ENCODE peak calls at places on chromosomes 1 and 21, in seven cellular contexts. L is lung; Y is left ventricle myocardium inferior; U is CD4-positive, alpha-beta T cell; V is cardiac muscle cell; Z is stomach; K is CD8-positive, alpha-beta T cell. E is an unnamed sample.

GRCh38 chr1:184160236-184160635 is 108.7 kb downstream of the TSEN15 start:
- DNase-seq in L (no peak), Y (no peak), U (no peak), V (no peak), Z (no peak), K (no peak), E (peak)

GRCh38 chr1:46396429-46397398 is 2.6 kb downstream of the FAAH start:
- DNase-seq in L (no peak), Y (no peak), U (no peak), V (no peak), Z (no peak), K (no peak), E (no peak)

GRCh38 chr1:220983877-220984635 is 104.8 kb downstream of the HLX start:
- DNase-seq in L (no peak), Y (no peak), U (no peak), V (no peak), Z (no peak), K (no peak), E (no peak)

GRCh38 chr1:14129009-14129408 is 429.0 kb downstream of the PRDM2 start:
- DNase-seq in L (no peak), Y (no peak), U (no peak), V (no peak), Z (no peak), K (no peak), E (no peak)

GRCh38 chr1:39625462-39626273 is 13.8 kb downstream of the HEYL start:
- DNase-seq in L (peak), Y (peak), U (no peak), V (peak), Z (peak), K (no peak), E (peak)

GRCh38 chr21:45169001-45169400 is 94.6 kb downstream of the ADARB1 start:
- DNase-seq in L (no peak), Y (no peak), U (no peak), V (no peak), Z (no peak), K (no peak), E (no peak)

GRCh38 chr21:45034556-45035476 is 39.6 kb upstream of the ADARB1 start:
- DNase-seq in L (no peak), Y (no peak), U (no peak), V (no peak), Z (no peak), K (no peak), E (no peak)

GRCh38 chr21:15023782-15024181 is 41.0 kb downstream of the NRIP1 start:
- DNase-seq in L (no peak), Y (no peak), U (no peak), V (no peak), Z (no peak), K (no peak), E (no peak)

GRCh38 chr1:112058815-112059450 is 69.5 kb upstream of the KCND3 start:
- DNase-seq in L (no peak), Y (no peak), U (no peak), V (peak), Z (no peak), K (no peak), E (no peak)

GRCh38 chr1:107454786-107455185 is 313.9 kb downstream of the NTNG1 start:
- DNase-seq in L (no peak), Y (no peak), U (no peak), V (no peak), Z (no peak), K (no peak), E (no peak)

GRCh38 chr1:109789771-109790170 is 26.0 kb upstream of the EPS8L3 start:
- DNase-seq in L (no peak), Y (no peak), U (no peak), V (no peak), Z (peak), K (no peak), E (no peak)

GRCh38 chr1:96808186-96808585 is 86.6 kb downstream of the PTBP2 start:
- DNase-seq in L (no peak), Y (no peak), U (no peak), V (peak), Z (no peak), K (no peak), E (peak)

GRCh38 chr1:38064232-38064903 is 17.8 kb upstream of the POU3F1 start:
- DNase-seq in L (no peak), Y (no peak), U (no peak), V (no peak), Z (no peak), K (no peak), E (peak)

GRCh38 chr21:43703068-43703880 is 15.7 kb upstream of the PDXK start:
- DNase-seq in L (no peak), Y (peak), U (peak), V (peak), Z (peak), K (peak), E (peak)

GRCh38 chr21:32727478-32727727 is 410 bp downstream of the SYNJ1 start:
- DNase-seq in L (no peak), Y (no peak), U (no peak), V (no peak), Z (peak), K (no peak), E (no peak)

GRCh38 chr1:79117376-79117775 is 110.8 kb upstream of the ADGRL4 start:
- DNase-seq in L (no peak), Y (no peak), U (no peak), V (no peak), Z (no peak), K (no peak), E (peak)

GRCh38 chr1:25826571-25826970 is 6.8 kb downstream of the MTFR1L start:
- DNase-seq in L (no peak), Y (no peak), U (no peak), V (no peak), Z (no peak), K (no peak), E (no peak)

GRCh38 chr21:39384674-39385298 is 35.9 kb upstream of the HMGN1 start:
- DNase-seq in L (no peak), Y (no peak), U (no peak), V (no peak), Z (no peak), K (no peak), E (peak)

GRCh38 chr1:226674892-226675719 is 64.0 kb downstream of the ITPKB start:
- DNase-seq in L (peak), Y (peak), U (peak), V (no peak), Z (peak), K (peak), E (no peak)

GRCh38 chr1:116762781-116763115 is 8.5 kb downstream of the CD2 start:
- DNase-seq in L (peak), Y (no peak), U (no peak), V (no peak), Z (no peak), K (no peak), E (no peak)

GRCh38 chr1:90726716-90727480 is 9.8 kb upstream of the BARHL2 start:
- DNase-seq in L (no peak), Y (no peak), U (no peak), V (no peak), Z (no peak), K (no peak), E (no peak)

GRCh38 chr1:206803221-206803730 is 31.0 kb upstream of the IL10 start:
- DNase-seq in L (no peak), Y (no peak), U (peak), V (no peak), Z (peak), K (peak), E (no peak)

GRCh38 chr1:27127419-27127818 is 27.5 kb downstream of the SLC9A1 start:
- DNase-seq in L (no peak), Y (no peak), U (no peak), V (no peak), Z (no peak), K (no peak), E (no peak)
- TF ChIP-seq CTCF in L (no peak), Y (peak), U (no peak), V (no peak), Z (no peak), K (no peak), E (no peak)

DNA sequence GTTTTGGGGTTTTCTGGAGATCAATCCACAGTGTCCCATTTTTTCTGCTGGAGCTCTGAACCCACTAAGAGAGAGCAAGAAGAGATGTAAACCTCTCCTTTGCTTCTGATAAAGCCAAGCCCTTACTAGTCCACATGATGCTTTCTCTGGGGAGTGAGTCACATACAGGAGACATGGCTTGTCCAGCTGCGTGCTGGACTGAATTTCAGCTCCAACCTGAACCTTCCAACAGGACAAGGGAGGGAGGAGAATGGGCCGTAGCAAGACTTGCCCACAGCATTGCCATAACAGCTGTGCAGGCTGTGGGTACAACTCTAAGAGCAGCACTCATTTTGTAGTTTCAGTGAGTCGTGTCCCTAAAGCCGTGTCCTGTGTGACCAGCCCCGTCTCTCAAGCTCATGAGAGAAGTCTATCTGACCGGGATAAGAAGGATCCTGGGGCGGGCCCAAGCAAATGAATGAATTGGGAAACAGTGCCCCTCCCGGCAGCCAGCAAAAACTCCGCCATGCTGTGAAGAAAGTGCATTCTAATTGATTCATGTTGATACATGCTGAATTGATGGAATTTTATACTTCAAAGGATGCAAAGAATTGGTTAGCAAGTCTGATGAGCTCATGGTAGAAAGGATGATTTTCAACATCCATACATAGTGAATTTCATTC is 195.2 kb downstream of the GABPA start:
- DNase-seq in L (no peak), Y (no peak), U (no peak), V (no peak), Z (no peak), K (no peak), E (peak)
- TF ChIP-seq CTCF in L (no peak), Y (no peak), U (no peak), V (peak), Z (no peak), K (no peak), E (no peak)

GRCh38 chr1:22039594-22040347 is 12.7 kb upstream of the CDC42 start:
- DNase-seq in L (peak), Y (peak), U (peak), V (peak), Z (peak), K (peak), E (peak)
- TF ChIP-seq CTCF in L (no peak), Y (no peak), U (no peak), V (no peak), Z (no peak), K (no peak), E (no peak)

GRCh38 chr1:1940123-1940425 is 21.0 kb upstream of the TMEM52 start:
- DNase-seq in L (no peak), Y (no peak), U (no peak), V (no peak), Z (no peak), K (no peak), E (no peak)
- TF ChIP-seq CTCF in L (no peak), Y (no peak), U (no peak), V (no peak), Z (no peak), K (no peak), E (no peak)

GRCh38 chr1:208652300-208653160 is 408.3 kb upstream of the PLXNA2 start:
- DNase-seq in L (peak), Y (peak), U (no peak), V (peak), Z (peak), K (peak), E (peak)
- TF ChIP-seq CTCF in L (peak), Y (peak), U (peak), V (peak), Z (peak), K (peak), E (peak)

DNA sequence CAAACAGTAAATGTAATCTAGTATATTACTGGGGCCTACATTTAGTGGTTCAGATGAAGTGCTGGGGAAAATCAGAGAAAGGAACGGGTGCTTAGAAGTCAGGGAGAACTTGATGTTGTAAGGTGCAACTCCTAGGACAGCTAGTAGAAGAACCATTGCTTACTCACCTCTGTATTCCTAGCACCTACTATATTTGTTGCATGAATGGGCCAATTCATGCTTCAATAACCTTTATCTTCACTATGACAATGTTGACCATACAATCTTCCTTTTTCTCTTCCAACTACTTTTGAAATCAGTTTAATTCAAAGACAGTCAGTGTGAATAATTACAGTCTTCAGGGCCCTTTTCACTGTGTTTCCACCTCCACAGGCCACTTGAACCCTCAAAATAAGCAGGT is 125.0 kb upstream of the DMRTA2 start:
- DNase-seq in L (no peak), Y (no peak), U (no peak), V (no peak), Z (no peak), K (no peak), E (no peak)
- TF ChIP-seq CTCF in L (no peak), Y (no peak), U (no peak), V (no peak), Z (no peak), K (no peak), E (no peak)

GRCh38 chr1:235315173-235315572 is 12.8 kb downstream of the ARID4B start:
- DNase-seq in L (no peak), Y (no peak), U (no peak), V (no peak), Z (no peak), K (no peak), E (no peak)

GRCh38 chr1:235317179-235317578 is 10.8 kb downstream of the ARID4B start:
- DNase-seq in L (no peak), Y (no peak), U (no peak), V (no peak), Z (no peak), K (no peak), E (peak)

GRCh38 chr1:235313262-235313661 is 14.7 kb downstream of the ARID4B start:
- DNase-seq in L (no peak), Y (no peak), U (no peak), V (no peak), Z (no peak), K (no peak), E (no peak)

GRCh38 chr1:235313931-235314678 is 13.9 kb downstream of the ARID4B start:
- DNase-seq in L (no peak), Y (no peak), U (no peak), V (no peak), Z (no peak), K (no peak), E (peak)

GRCh38 chr1:235315735-235316134 is 12.2 kb downstream of the ARID4B start:
- DNase-seq in L (no peak), Y (no peak), U (no peak), V (no peak), Z (no peak), K (no peak), E (no peak)
- TF ChIP-seq CTCF in L (no peak), Y (no peak), U (no peak), V (no peak), Z (no peak), K (no peak), E (no peak)

E was measured in fibroblast of mammary gland.